ENCODE peak calls at places on chromosome 1, in nine cellular contexts. One of them, this sample, is unnamed.

GRCh38 chr1:26349886-26350244 is 4.1 kb downstream of the CRYBG2 start:
- DNase-seq in K562: no peak
- DNase-seq in HCT116: no peak
- DNase-seq in HepG2: no peak
- DNase-seq in Panc1: no peak
- DNase-seq in GM12878: no peak
- DNase-seq in SK-N-SH: no peak
- DNase-seq in A549: no peak
- DNase-seq in GM23338: no peak
- DNase-seq in this sample: no peak

GRCh38 chr1:221727146-221728036 is 14.5 kb downstream of the DUSP10 start:
- DNase-seq in HCT116: no peak
- DNase-seq in K562: no peak
- DNase-seq in GM23338: no peak
- DNase-seq in Panc1: no peak
- DNase-seq in SK-N-SH: no peak
- DNase-seq in A549: no peak
- DNase-seq in GM12878: no peak
- DNase-seq in HepG2: no peak
- DNase-seq in this sample: no peak

GRCh38 chr1:48362901-48363300 is 109.1 kb downstream of the SPATA6 start:
- DNase-seq in SK-N-SH: no peak
- DNase-seq in Panc1: no peak
- DNase-seq in K562: no peak
- DNase-seq in A549: no peak
- DNase-seq in HCT116: no peak
- DNase-seq in HepG2: no peak
- DNase-seq in GM12878: no peak
- DNase-seq in GM23338: no peak
- DNase-seq in this sample: no peak

GRCh38 chr1:63122051-63122450 is 200.3 kb upstream of the FOXD3 start:
- DNase-seq in HCT116: no peak
- DNase-seq in Panc1: no peak
- DNase-seq in A549: no peak
- DNase-seq in GM12878: no peak
- DNase-seq in SK-N-SH: peak
- DNase-seq in GM23338: no peak
- DNase-seq in HepG2: no peak
- DNase-seq in K562: no peak
- DNase-seq in this sample: no peak

GRCh38 chr1:98046031-98046641 is 125.3 kb upstream of the DPYD start:
- DNase-seq in HCT116: no peak
- DNase-seq in A549: no peak
- DNase-seq in HepG2: no peak
- DNase-seq in K562: no peak
- DNase-seq in SK-N-SH: peak
- DNase-seq in GM23338: peak
- DNase-seq in Panc1: no peak
- DNase-seq in GM12878: no peak
- DNase-seq in this sample: no peak

GRCh38 chr1:176998396-176998795 is 166.1 kb downstream of the ASTN1 start:
- DNase-seq in GM23338: no peak
- DNase-seq in Panc1: no peak
- DNase-seq in SK-N-SH: no peak
- DNase-seq in HCT116: no peak
- DNase-seq in A549: no peak
- DNase-seq in HepG2: no peak
- DNase-seq in K562: no peak
- DNase-seq in GM12878: no peak
- DNase-seq in this sample: no peak

GRCh38 chr1:37158113-37158749 is 123.9 kb upstream of the GRIK3 start:
- DNase-seq in HCT116: no peak
- DNase-seq in GM12878: no peak
- DNase-seq in Panc1: no peak
- DNase-seq in SK-N-SH: no peak
- DNase-seq in GM23338: no peak
- DNase-seq in K562: no peak
- DNase-seq in HepG2: no peak
- DNase-seq in A549: no peak
- DNase-seq in this sample: no peak

GRCh38 chr1:228308628-228309547 is 97.7 kb downstream of the TRIM11 start:
- DNase-seq in GM23338: peak
- DNase-seq in HCT116: no peak
- DNase-seq in SK-N-SH: peak
- DNase-seq in HepG2: peak
- DNase-seq in GM12878: no peak
- DNase-seq in A549: peak
- DNase-seq in Panc1: no peak
- DNase-seq in K562: peak
- DNase-seq in this sample: no peak

GRCh38 chr1:210438928-210439841 is 110.5 kb downstream of the HHAT start:
- DNase-seq in Panc1: no peak
- DNase-seq in HCT116: no peak
- DNase-seq in GM23338: no peak
- DNase-seq in GM12878: no peak
- DNase-seq in SK-N-SH: no peak
- DNase-seq in K562: no peak
- DNase-seq in HepG2: no peak
- DNase-seq in A549: no peak
- DNase-seq in this sample: no peak

GRCh38 chr1:12437629-12438028 is 180.4 kb downstream of the DHRS3 start:
- DNase-seq in Panc1: no peak
- DNase-seq in K562: no peak
- DNase-seq in GM23338: no peak
- DNase-seq in SK-N-SH: no peak
- DNase-seq in HepG2: peak
- DNase-seq in GM12878: no peak
- DNase-seq in HCT116: no peak
- DNase-seq in A549: no peak
- DNase-seq in this sample: no peak

GRCh38 chr1:43796111-43796581 is 88.8 kb downstream of the ST3GAL3 start:
- DNase-seq in Panc1: no peak
- DNase-seq in SK-N-SH: no peak
- DNase-seq in GM12878: no peak
- DNase-seq in HCT116: no peak
- DNase-seq in K562: no peak
- DNase-seq in GM23338: no peak
- DNase-seq in A549: no peak
- DNase-seq in HepG2: no peak
- DNase-seq in this sample: no peak

GRCh38 chr1:53051676-53052075 is 10.3 kb upstream of the PODN start:
- DNase-seq in Panc1: no peak
- DNase-seq in K562: no peak
- DNase-seq in A549: no peak
- DNase-seq in GM23338: no peak
- DNase-seq in GM12878: no peak
- DNase-seq in SK-N-SH: no peak
- DNase-seq in HepG2: no peak
- DNase-seq in HCT116: no peak
- DNase-seq in this sample: no peak

GRCh38 chr1:115068780-115069179 is 20.5 kb downstream of the TSPAN2 start:
- DNase-seq in GM23338: no peak
- DNase-seq in GM12878: no peak
- DNase-seq in A549: no peak
- DNase-seq in HCT116: no peak
- DNase-seq in SK-N-SH: no peak
- DNase-seq in HepG2: no peak
- DNase-seq in Panc1: no peak
- DNase-seq in K562: no peak
- DNase-seq in this sample: no peak

GRCh38 chr1:79006564-79006963 is at the start of gene ADGRL4:
- DNase-seq in A549: no peak
- DNase-seq in GM23338: peak
- DNase-seq in GM12878: no peak
- DNase-seq in Panc1: no peak
- DNase-seq in HCT116: no peak
- DNase-seq in HepG2: no peak
- DNase-seq in SK-N-SH: no peak
- DNase-seq in K562: no peak
- DNase-seq in this sample: no peak

GRCh38 chr1:76035053-76035452 is 39.5 kb upstream of the ST6GALNAC3 start:
- DNase-seq in GM23338: no peak
- DNase-seq in Panc1: no peak
- DNase-seq in A549: no peak
- DNase-seq in GM12878: no peak
- DNase-seq in K562: no peak
- DNase-seq in HCT116: no peak
- DNase-seq in HepG2: peak
- DNase-seq in SK-N-SH: peak
- DNase-seq in this sample: no peak
- TF ChIP-seq CTCF in GM23338: no peak
- TF ChIP-seq CTCF in Panc1: peak
- TF ChIP-seq CTCF in A549: peak
- TF ChIP-seq CTCF in GM12878: no peak
- TF ChIP-seq CTCF in K562: no peak
- TF ChIP-seq CTCF in HCT116: peak
- TF ChIP-seq CTCF in HepG2: no peak
- TF ChIP-seq CTCF in SK-N-SH: peak
- TF ChIP-seq CTCF in this sample: no peak

GRCh38 chr1:74380252-74380651 is 132.2 kb downstream of the LRRC53 start:
- DNase-seq in K562: no peak
- DNase-seq in Panc1: no peak
- DNase-seq in HCT116: no peak
- DNase-seq in SK-N-SH: no peak
- DNase-seq in HepG2: no peak
- DNase-seq in GM12878: no peak
- DNase-seq in A549: no peak
- DNase-seq in GM23338: no peak
- DNase-seq in this sample: no peak

DNA sequence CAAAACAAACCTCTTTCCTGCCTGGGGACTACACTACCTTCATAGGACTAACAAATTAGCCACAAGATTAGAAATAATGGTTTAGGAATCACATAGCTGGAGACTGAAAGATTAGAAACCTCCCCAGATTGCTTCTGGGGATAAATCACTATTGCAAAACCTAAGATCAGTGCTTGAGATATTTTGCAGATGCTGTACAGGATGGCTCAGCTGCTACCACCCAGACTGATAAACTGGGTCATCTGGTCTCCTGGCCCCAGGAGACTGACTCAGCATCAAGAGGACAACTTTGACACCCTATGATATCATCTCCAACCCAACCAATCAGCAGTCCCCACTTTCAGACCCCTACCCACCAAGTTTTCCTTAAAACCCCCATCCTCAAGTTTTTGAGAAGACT is 137.0 kb downstream of the LRRC53 start:
- DNase-seq in A549: no peak
- DNase-seq in GM12878: no peak
- DNase-seq in HepG2: no peak
- DNase-seq in GM23338: no peak
- DNase-seq in SK-N-SH: no peak
- DNase-seq in K562: no peak
- DNase-seq in HCT116: no peak
- DNase-seq in Panc1: no peak
- DNase-seq in this sample: no peak
- TF ChIP-seq REST in A549: no peak
- TF ChIP-seq REST in GM12878: no peak
- TF ChIP-seq REST in HepG2: no peak
- TF ChIP-seq REST in GM23338: no peak
- TF ChIP-seq REST in SK-N-SH: no peak
- TF ChIP-seq REST in K562: no peak
- TF ChIP-seq REST in HCT116: no peak
- TF ChIP-seq REST in Panc1: no peak
- TF ChIP-seq REST in this sample: no peak

DNA sequence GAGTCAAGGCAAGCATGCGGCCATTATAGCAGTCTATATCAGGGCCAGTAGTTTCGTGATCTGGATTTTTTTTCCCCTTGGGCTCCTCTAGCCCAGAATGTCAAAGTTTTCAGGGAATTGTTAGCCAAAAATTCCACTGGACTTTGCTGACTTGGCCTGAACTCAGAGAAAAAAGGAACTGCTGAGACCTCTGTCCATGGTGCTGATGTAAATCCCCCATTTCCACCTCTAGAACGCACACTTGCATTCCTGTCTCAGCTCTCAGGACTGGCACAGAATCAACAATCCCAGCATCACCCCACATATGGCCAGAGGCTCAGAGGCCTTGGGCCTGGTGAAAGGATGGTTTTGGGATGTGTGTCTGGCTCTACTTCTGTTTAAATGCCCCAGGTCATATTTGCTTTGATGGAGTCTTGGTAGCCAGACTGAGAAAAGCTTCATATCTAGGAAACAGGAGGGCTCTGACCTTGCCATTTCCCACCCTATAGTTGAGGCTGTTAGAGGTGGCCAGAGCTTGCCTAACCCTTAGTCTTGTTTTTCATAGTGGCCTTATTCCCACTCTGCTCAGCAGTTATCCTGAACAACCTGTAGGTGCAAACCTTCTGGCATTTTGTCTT is 16.9 kb upstream of the EFCAB14 start:
- DNase-seq in SK-N-SH: no peak
- DNase-seq in HepG2: peak
- DNase-seq in K562: peak
- DNase-seq in GM12878: no peak
- DNase-seq in A549: no peak
- DNase-seq in GM23338: peak
- DNase-seq in HCT116: peak
- DNase-seq in Panc1: no peak
- DNase-seq in this sample: peak
- TF ChIP-seq CTCF in SK-N-SH: peak
- TF ChIP-seq CTCF in HepG2: peak
- TF ChIP-seq CTCF in K562: peak
- TF ChIP-seq CTCF in GM12878: peak
- TF ChIP-seq CTCF in A549: no peak
- TF ChIP-seq CTCF in GM23338: peak
- TF ChIP-seq CTCF in HCT116: peak
- TF ChIP-seq CTCF in Panc1: peak
- TF ChIP-seq CTCF in this sample: peak

GRCh38 chr1:226627924-226628623 is 79.5 kb downstream of the STUM start:
- DNase-seq in K562: no peak
- DNase-seq in GM12878: no peak
- DNase-seq in SK-N-SH: no peak
- DNase-seq in HepG2: no peak
- DNase-seq in A549: no peak
- DNase-seq in HCT116: no peak
- DNase-seq in Panc1: no peak
- DNase-seq in GM23338: no peak
- DNase-seq in this sample: no peak

GRCh38 chr1:226629896-226630550 is 81.5 kb downstream of the STUM start:
- DNase-seq in HCT116: no peak
- DNase-seq in SK-N-SH: no peak
- DNase-seq in HepG2: no peak
- DNase-seq in GM12878: no peak
- DNase-seq in Panc1: no peak
- DNase-seq in K562: no peak
- DNase-seq in A549: no peak
- DNase-seq in GM23338: no peak
- DNase-seq in this sample: no peak

GRCh38 chr1:226629210-226629895 is 80.8 kb downstream of the STUM start:
- DNase-seq in A549: no peak
- DNase-seq in HCT116: no peak
- DNase-seq in SK-N-SH: no peak
- DNase-seq in GM23338: no peak
- DNase-seq in K562: no peak
- DNase-seq in Panc1: no peak
- DNase-seq in GM12878: no peak
- DNase-seq in HepG2: no peak
- DNase-seq in this sample: no peak

GRCh38 chr1:226627050-226627755 is 78.6 kb downstream of the STUM start:
- DNase-seq in K562: no peak
- DNase-seq in HepG2: no peak
- DNase-seq in SK-N-SH: no peak
- DNase-seq in A549: no peak
- DNase-seq in GM23338: no peak
- DNase-seq in HCT116: no peak
- DNase-seq in Panc1: no peak
- DNase-seq in GM12878: no peak
- DNase-seq in this sample: no peak

GRCh38 chr1:226628624-226629155 is 80.1 kb downstream of the STUM start:
- DNase-seq in GM12878: no peak
- DNase-seq in GM23338: no peak
- DNase-seq in HCT116: no peak
- DNase-seq in A549: no peak
- DNase-seq in Panc1: no peak
- DNase-seq in K562: no peak
- DNase-seq in HepG2: no peak
- DNase-seq in SK-N-SH: no peak
- DNase-seq in this sample: no peak
- TF ChIP-seq REST in GM12878: no peak
- TF ChIP-seq REST in GM23338: no peak
- TF ChIP-seq REST in HCT116: no peak
- TF ChIP-seq REST in A549: no peak
- TF ChIP-seq REST in Panc1: no peak
- TF ChIP-seq REST in K562: no peak
- TF ChIP-seq REST in HepG2: no peak
- TF ChIP-seq REST in SK-N-SH: no peak
- TF ChIP-seq REST in this sample: no peak